ENCODE peak calls at places on chromosomes 2 and 18, in five cellular contexts. U, J, F, M and N are unnamed samples.

GRCh38 chr2:106827178-106827577 is 58.8 kb downstream of the ST6GAL2 start:
- DNase-seq in U (no peak), J (no peak), F (no peak), M (no peak), N (no peak)

GRCh38 chr2:73920577-73921545 is 5.8 kb upstream of the DGUOK start:
- DNase-seq in U (no peak), J (peak; percentile 33), M (peak; percentile 24), F (peak; percentile 68), N (peak; percentile 80)

GRCh38 chr18:1011342-1011741 is 106.7 kb downstream of the ADCYAP1 start:
- DNase-seq in U (no peak), F (no peak), M (no peak), J (no peak), N (no peak)

GRCh38 chr18:10261315-10262276 is 192.8 kb upstream of the APCDD1 start:
- DNase-seq in F (peak; percentile 56), U (no peak), M (peak; percentile 25), J (no peak), N (no peak)

GRCh38 chr18:52936931-52937330 is 596.9 kb downstream of the DCC start:
- DNase-seq in J (no peak), U (no peak), M (no peak), F (no peak), N (no peak)

GRCh38 chr2:152646775-152647174 is 70.5 kb downstream of the PRPF40A start:
- DNase-seq in M (no peak), U (no peak), J (no peak), F (no peak), N (no peak)

GRCh38 chr2:76870011-76870410 is 652.2 kb downstream of the LRRTM4 start:
- DNase-seq in J (no peak), F (no peak), M (no peak), U (no peak), N (no peak)

GRCh38 chr2:161245237-161245505 is 63.1 kb upstream of the PSMD14 start:
- DNase-seq in M (no peak), F (no peak), U (no peak), J (peak; percentile 18), N (no peak)

GRCh38 chr2:41741951-41742563 is 305.8 kb upstream of the PKDCC start:
- DNase-seq in J (no peak), F (no peak), M (no peak), U (no peak), N (no peak)

GRCh38 chr2:16666453-16666801 is 793 bp upstream of the CYRIA start:
- DNase-seq in U (no peak), M (no peak), J (peak; percentile 4), F (no peak), N (no peak)

GRCh38 chr2:101080214-101081068 is 70.7 kb downstream of the TBC1D8 start:
- DNase-seq in U (no peak), F (no peak), J (no peak), M (no peak), N (no peak)